ENCODE peak calls at places on chromosome 5, in four cellular contexts. G is upper lobe of left lung, J is GM12878, M is A549. K is an unnamed sample.

GRCh38 chr5:170537451-170538095 is 33.8 kb downstream of the KCNIP1 start:
- ATAC-seq in G (no peak), J (no peak), M (no peak), K (no peak)

GRCh38 chr5:5886812-5887486 is 464.5 kb downstream of the ICE1 start:
- ATAC-seq in G (peak), J (peak), M (peak), K (no peak)

GRCh38 chr5:88058625-88059024 is 210.0 kb downstream of the TMEM161B start:
- ATAC-seq in G (no peak), J (no peak), M (no peak), K (no peak)

GRCh38 chr5:143316337-143316736 is 87.1 kb downstream of the NR3C1 start:
- ATAC-seq in G (no peak), J (peak), M (no peak), K (no peak)

GRCh38 chr5:152124413-152125082 is 199.9 kb upstream of the GLRA1 start:
- ATAC-seq in G (no peak), J (no peak), M (no peak), K (no peak)

GRCh38 chr5:154059039-154059430 is 20.3 kb downstream of the MFAP3 start:
- ATAC-seq in G (no peak), J (peak), M (no peak), K (no peak)

GRCh38 chr5:64632251-64632650 is 58.1 kb upstream of the SHISAL2B start:
- ATAC-seq in G (peak), J (no peak), M (no peak), K (no peak)

GRCh38 chr5:147957906-147958305 is 51.6 kb upstream of the C5orf46 start:
- ATAC-seq in G (no peak), J (no peak), M (no peak), K (no peak)

GRCh38 chr5:110880413-110880812 is 141.6 kb downstream of the SLC25A46 start:
- ATAC-seq in G (no peak), J (peak), M (no peak), K (peak)

GRCh38 chr5:10724799-10725507 is 36.1 kb downstream of the DAP start:
- ATAC-seq in G (peak), J (no peak), M (peak), K (peak)

GRCh38 chr5:87242242-87242641 is 25.4 kb upstream of the RASA1 start:
- ATAC-seq in G (no peak), J (peak), M (no peak), K (no peak)

GRCh38 chr5:58674711-58675110 is 91.8 kb downstream of the RAB3C start:
- ATAC-seq in G (no peak), J (no peak), M (no peak), K (no peak)

GRCh38 chr5:2184563-2185540 is 302.1 kb upstream of the IRX4 start:
- ATAC-seq in G (peak), J (no peak), M (no peak), K (peak)

GRCh38 chr5:79436224-79436623 is 77.7 kb downstream of the HOMER1 start:
- ATAC-seq in G (no peak), J (no peak), M (no peak), K (no peak)

GRCh38 chr5:73152411-73153388 is 20.3 kb upstream of the TMEM174 start:
- ATAC-seq in G (no peak), J (no peak), M (peak), K (no peak)

GRCh38 chr5:173281910-173282309 is 46.3 kb downstream of the STC2 start:
- ATAC-seq in G (no peak), J (no peak), M (peak), K (no peak)

DNA sequence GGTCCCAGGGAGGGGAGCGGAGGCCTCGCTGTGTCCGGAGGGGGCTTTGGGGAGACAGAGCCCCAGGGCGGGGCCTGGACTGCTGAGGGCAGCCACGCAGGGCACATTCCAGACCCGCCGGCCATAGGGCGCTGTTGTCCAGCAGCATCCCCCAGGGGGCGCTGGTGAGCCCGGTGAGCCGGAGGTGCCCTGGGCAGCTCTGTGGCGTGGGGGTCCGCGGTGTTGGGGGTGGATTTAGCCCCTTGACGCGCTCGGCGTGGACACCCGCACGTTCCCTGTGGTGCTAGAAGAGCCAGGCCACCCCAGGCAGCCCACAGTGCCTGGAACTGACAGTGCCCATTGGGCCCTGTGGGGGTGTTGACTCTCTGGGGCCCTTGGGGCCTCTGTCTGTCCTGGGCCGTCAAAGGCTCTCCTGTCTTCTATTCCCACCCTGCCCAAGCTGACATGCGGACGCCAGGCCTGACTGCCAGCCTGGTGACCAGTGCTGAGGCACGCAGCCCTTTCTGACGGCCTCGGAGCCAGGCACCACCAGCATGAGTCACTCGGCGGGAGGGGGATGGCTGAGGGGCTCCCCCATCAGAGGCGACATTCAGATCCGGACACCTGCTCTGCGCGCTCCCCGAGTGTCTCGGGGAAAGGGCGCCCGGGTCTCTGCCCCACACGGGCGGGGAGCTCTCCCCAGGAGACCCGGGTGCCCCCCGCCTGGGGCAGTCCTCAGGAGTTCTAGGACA is 23.9 kb downstream of the TPPP start:
- ATAC-seq in G (no peak), J (peak), M (no peak), K (peak)
- H3K27ac ChIP-seq in G (no peak), J (no peak), M (peak), K (no peak)

GRCh38 chr5:150640311-150641005 is at the start of gene SYNPO:
- ATAC-seq in G (peak), J (no peak), M (peak), K (peak)
- TF ChIP-seq EP300 in G (no peak), J (no peak), M (peak), K (no peak)

GRCh38 chr5:178899289-178899688 is 3.6 kb downstream of the ZFP2 start:
- ATAC-seq in G (no peak), J (no peak), M (no peak), K (no peak)

DNA sequence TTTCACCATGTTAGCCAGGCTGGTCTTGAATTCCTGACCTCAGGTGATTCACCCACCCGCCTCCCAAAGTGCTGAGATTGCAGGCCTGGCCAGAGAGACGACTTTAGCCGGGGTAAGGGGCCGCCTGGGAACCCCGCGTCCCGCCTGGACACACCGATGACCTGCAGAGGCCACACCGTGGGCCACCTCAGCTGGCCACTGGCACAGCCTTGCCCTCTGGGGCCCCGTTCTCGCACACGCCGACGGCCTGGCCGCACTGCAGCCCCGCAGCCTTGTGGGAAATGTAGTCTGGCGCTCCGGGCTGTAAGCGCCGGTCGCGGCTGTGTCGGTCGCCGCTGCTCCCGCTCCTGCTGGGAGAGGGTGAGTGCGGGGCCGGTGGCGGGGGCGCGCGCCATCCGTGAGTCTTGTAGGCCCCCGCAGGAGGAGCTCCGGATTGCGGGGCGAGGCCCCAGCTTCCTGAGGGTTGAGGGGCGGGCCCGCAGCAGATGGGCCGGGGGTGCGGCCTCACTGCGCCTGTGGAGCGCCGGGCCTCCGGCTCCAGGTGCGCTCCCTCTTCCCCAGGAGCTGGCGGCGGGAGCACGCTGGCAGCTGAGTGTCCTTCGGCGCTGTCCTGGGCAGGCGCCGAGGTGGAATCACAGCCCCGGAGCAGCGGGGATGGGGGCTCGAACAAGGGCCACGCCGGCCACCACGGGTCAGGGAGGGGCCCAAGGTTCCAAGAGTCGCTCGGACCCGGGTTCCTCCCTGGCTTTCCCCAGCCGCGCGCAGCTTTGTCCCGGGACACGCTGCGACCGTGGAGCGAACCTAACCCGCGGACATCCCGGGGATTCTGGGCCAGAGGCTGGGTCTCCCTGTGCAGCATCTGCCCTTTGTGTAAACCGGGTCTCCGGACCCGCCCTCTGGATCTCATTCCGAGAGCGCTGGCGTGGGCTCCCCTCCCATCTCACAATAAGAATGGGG is at the start of gene ZFP2:
- ATAC-seq in G (peak), J (peak), M (peak), K (peak)
- TF ChIP-seq POLR2A in G (peak), J (no peak), M (peak), K (peak)

GRCh38 chr5:176542596-176543427 is 5.6 kb upstream of the RNF44 start:
- ATAC-seq in G (no peak), J (peak), M (peak), K (peak)
- H3K27ac ChIP-seq in G (peak), J (peak), M (peak), K (peak)

GRCh38 chr5:43204958-43205357 is 12.9 kb downstream of the NIM1K start:
- ATAC-seq in G (no peak), J (no peak), M (no peak), K (no peak)
- TF ChIP-seq EP300 in G (no peak), J (no peak), M (no peak), K (no peak)

DNA sequence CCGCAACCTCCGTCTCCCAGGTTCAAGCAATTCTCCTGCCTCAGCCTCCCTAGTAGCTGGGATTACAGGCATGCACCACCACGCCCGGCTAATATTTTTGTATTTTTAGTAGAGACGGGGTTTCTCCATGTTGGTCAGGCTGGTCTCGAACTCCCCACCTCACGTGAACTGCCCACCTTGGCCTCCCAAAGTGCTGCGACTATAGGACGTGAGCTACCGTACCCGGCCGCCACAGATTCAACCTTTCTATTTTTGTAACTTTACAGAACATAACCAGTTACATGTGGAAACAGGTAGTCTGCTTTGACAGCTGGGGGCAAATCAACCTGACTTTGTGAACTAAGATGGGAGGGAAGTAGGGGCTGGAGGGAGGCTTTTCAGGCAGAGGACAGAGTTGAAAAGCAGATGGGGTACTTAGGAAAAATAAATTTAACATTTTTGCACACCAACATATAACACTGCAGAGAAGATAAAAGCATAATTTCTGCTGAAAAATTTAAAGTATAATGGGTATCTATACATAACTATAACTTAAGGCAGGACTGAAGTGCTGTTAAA is 5.2 kb downstream of the RPL37 start:
- ATAC-seq in G (no peak), J (no peak), M (no peak), K (no peak)
- TF ChIP-seq POLR2A in G (no peak), J (no peak), M (no peak), K (no peak)

DNA sequence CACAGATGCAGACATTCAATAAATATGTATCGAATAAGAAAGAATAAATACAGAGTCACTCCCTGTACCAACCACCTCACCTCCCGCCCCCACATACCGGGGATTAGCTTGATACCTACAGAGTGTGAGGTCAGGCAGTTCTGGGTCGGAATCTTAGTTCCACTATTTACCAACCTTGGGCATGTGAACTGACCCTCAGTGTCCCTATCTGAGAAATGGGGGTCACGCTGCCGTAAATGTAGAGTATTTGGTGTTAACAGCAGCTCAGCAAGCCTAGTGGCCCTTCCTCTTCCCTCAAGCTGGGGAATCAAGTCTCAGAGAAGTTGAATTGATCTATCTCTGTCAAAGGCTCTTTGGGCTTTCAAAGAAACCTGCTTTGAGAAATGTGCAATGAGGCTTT is 25.4 kb downstream of the CCNJL start:
- ATAC-seq in G (no peak), J (no peak), M (no peak), K (no peak)
- H3K27ac ChIP-seq in G (peak), J (no peak), M (no peak), K (peak)

GRCh38 chr5:179779826-179780225 is 14.0 kb upstream of the LTC4S start:
- ATAC-seq in G (no peak), J (no peak), M (no peak), K (no peak)
- TF ChIP-seq EP300 in G (no peak), J (no peak), M (no peak), K (no peak)

GRCh38 chr5:36689225-36689624 is 82.8 kb downstream of the SLC1A3 start:
- ATAC-seq in G (no peak), J (peak), M (no peak), K (no peak)
- TF ChIP-seq POLR2A in G (peak), J (no peak), M (no peak), K (no peak)

DNA sequence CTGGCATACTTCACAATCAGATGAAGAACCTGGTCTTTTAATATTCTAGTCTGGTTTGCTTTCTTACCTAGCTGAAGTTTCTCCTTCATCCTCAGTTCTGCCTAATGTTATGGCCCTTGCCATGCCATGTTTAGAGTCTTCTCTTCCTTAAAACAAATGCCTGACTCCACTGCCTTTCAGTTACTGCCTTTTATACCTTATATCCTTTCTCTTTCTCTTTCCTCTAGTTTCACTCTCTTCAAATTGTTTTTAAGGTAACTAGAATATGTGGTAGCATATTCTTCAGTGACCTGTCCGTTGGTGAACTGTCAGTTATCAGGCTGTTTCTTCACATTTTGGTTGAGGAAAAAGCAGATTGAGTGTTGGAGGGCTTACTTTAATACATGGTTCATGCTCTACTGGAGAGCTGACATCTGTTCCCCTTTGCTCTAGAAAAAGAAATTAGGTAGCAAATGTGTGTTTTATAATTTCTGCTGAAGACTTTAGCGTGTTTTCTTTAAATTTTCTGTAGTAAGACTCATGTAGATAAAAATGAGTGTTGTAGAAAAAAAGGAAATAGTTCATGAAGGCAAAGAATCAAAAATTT is 103.8 kb downstream of the DMXL1 start:
- ATAC-seq in G (no peak), J (peak), M (no peak), K (no peak)
- H3K27ac ChIP-seq in G (no peak), J (no peak), M (no peak), K (no peak)

K was measured in gastroesophageal sphincter.